ENCODE peak calls at places on chromosomes 2 and 18, in six cellular contexts. V is NCI-H510A; U is activated CD4-positive, CD25-positive, alpha-beta regulatory T cell treated with anti-CD3 and anti-CD28 coated beads, Interleukin-2, amount 50 U/mL, for 72 hours; B is body of pancreas; G is sigmoid colon; Y is cardiac fibroblast. A is an unnamed sample.

GRCh38 chr2:73700111-73700510 is 37.0 kb downstream of the TPRKB start:
- DNase-seq in G (no peak), V (no peak), U (no peak), Y (no peak), B (peak; percentile 43), A (no peak)

GRCh38 chr2:156199588-156199987 is 132.9 kb downstream of the NR4A2 start:
- DNase-seq in Y (no peak), B (no peak), U (no peak), G (no peak), V (no peak), A (no peak)

GRCh38 chr2:10242998-10243925 is 59.4 kb upstream of the HPCAL1 start:
- DNase-seq in V (no peak), U (no peak), Y (no peak), G (peak; percentile 48), B (no peak), A (no peak)

GRCh38 chr18:68532328-68532885 is 182.5 kb downstream of the TMX3 start:
- DNase-seq in Y (no peak), V (no peak), G (no peak), B (no peak), U (no peak), A (no peak)

GRCh38 chr2:16125614-16126125 is 185.3 kb downstream of the MYCN start:
- DNase-seq in V (no peak), U (no peak), B (no peak), G (no peak), Y (no peak), A (no peak)

GRCh38 chr2:56030062-56030461 is 106.5 kb upstream of the EFEMP1 start:
- DNase-seq in B (no peak), U (no peak), G (no peak), Y (no peak), V (no peak), A (no peak)

GRCh38 chr2:190469770-190470169 is 61.6 kb downstream of the MFSD6 start:
- DNase-seq in G (peak; percentile 81), Y (peak; percentile 93), B (no peak), V (peak; percentile 83), U (no peak), A (peak; percentile 33)

GRCh38 chr2:172467382-172467781 is 40.0 kb downstream of the ITGA6 start:
- DNase-seq in B (no peak), V (no peak), U (no peak), G (no peak), Y (peak; percentile 23), A (no peak)

GRCh38 chr2:68974946-68975665 is 670 bp downstream of the GKN1 start:
- DNase-seq in B (no peak), V (no peak), U (no peak), Y (peak; percentile 12), G (no peak), A (no peak)

GRCh38 chr2:215982465-215982875 is 30.9 kb downstream of the MREG start:
- DNase-seq in Y (no peak), V (peak; percentile 64), U (no peak), G (no peak), B (peak; percentile 9), A (no peak)

GRCh38 chr2:138476940-138477339 is 24.6 kb upstream of the SPOPL start:
- DNase-seq in U (no peak), B (no peak), Y (no peak), G (no peak), V (no peak), A (no peak)

GRCh38 chr2:226087051-226087450 is 687.5 kb downstream of the NYAP2 start:
- DNase-seq in G (no peak), V (no peak), Y (no peak), B (no peak), U (no peak), A (no peak)

GRCh38 chr2:16005819-16006536 is 65.6 kb downstream of the MYCN start:
- DNase-seq in Y (no peak), B (no peak), U (no peak), V (no peak), G (no peak), A (peak; percentile 28)

GRCh38 chr2:2389215-2389614 is 58.1 kb upstream of the MYT1L start:
- DNase-seq in G (no peak), V (no peak), Y (no peak), B (no peak), U (no peak), A (no peak)

GRCh38 chr2:177038772-177039484 is 173.7 kb upstream of the HNRNPA3 start:
- DNase-seq in B (no peak), G (no peak), V (no peak), U (no peak), Y (no peak), A (no peak)

GRCh38 chr2:159080641-159081040 is 112.2 kb downstream of the TANC1 start:
- DNase-seq in B (no peak), V (no peak), U (no peak), Y (no peak), G (no peak), A (no peak)